ENCODE peak calls at places on chromosomes 5 and 9, in eight cellular contexts. One of them, this sample, is unnamed.

GRCh38 chr5:33824516-33825195 is 67.1 kb downstream of the ADAMTS12 start:
- DNase-seq in activated T-cell treated with anti-CD3 and anti-CD28 coated beads, Interleukin-2, amount 50 U/mL, for 1 hour: no peak
- DNase-seq in GM04504: peak
- DNase-seq in GM19239: no peak
- DNase-seq in NCI-H1436: no peak
- DNase-seq in endothelial cell of umbilical vein: no peak
- DNase-seq in GM12865: peak
- DNase-seq in AG08396: peak
- DNase-seq in this sample: no peak

GRCh38 chr9:37486616-37487544 is 1.1 kb downstream of the POLR1E start:
- DNase-seq in activated T-cell treated with anti-CD3 and anti-CD28 coated beads, Interleukin-2, amount 50 U/mL, for 1 hour: no peak
- DNase-seq in GM04504: peak
- DNase-seq in GM19239: no peak
- DNase-seq in NCI-H1436: no peak
- DNase-seq in endothelial cell of umbilical vein: no peak
- DNase-seq in GM12865: no peak
- DNase-seq in AG08396: peak
- DNase-seq in this sample: no peak

GRCh38 chr9:137353223-137354152 is 51.4 kb upstream of the NRARP start:
- DNase-seq in activated T-cell treated with anti-CD3 and anti-CD28 coated beads, Interleukin-2, amount 50 U/mL, for 1 hour: no peak
- DNase-seq in GM04504: no peak
- DNase-seq in GM19239: no peak
- DNase-seq in NCI-H1436: no peak
- DNase-seq in endothelial cell of umbilical vein: peak
- DNase-seq in GM12865: no peak
- DNase-seq in AG08396: peak
- DNase-seq in this sample: no peak

GRCh38 chr5:176865964-176866363 is 33.2 kb downstream of the HK3 start:
- DNase-seq in activated T-cell treated with anti-CD3 and anti-CD28 coated beads, Interleukin-2, amount 50 U/mL, for 1 hour: no peak
- DNase-seq in GM04504: no peak
- DNase-seq in GM19239: no peak
- DNase-seq in NCI-H1436: no peak
- DNase-seq in endothelial cell of umbilical vein: no peak
- DNase-seq in GM12865: no peak
- DNase-seq in AG08396: no peak
- DNase-seq in this sample: no peak

GRCh38 chr9:135359764-135360163 is 119.8 kb upstream of the PPP1R26 start:
- DNase-seq in activated T-cell treated with anti-CD3 and anti-CD28 coated beads, Interleukin-2, amount 50 U/mL, for 1 hour: no peak
- DNase-seq in GM04504: no peak
- DNase-seq in GM19239: no peak
- DNase-seq in NCI-H1436: no peak
- DNase-seq in endothelial cell of umbilical vein: no peak
- DNase-seq in GM12865: no peak
- DNase-seq in AG08396: no peak
- DNase-seq in this sample: no peak

GRCh38 chr9:2622361-2623045 is 916 bp downstream of the VLDLR start:
- DNase-seq in activated T-cell treated with anti-CD3 and anti-CD28 coated beads, Interleukin-2, amount 50 U/mL, for 1 hour: peak
- DNase-seq in GM04504: no peak
- DNase-seq in GM19239: no peak
- DNase-seq in NCI-H1436: peak
- DNase-seq in endothelial cell of umbilical vein: peak
- DNase-seq in GM12865: no peak
- DNase-seq in AG08396: peak
- DNase-seq in this sample: peak

GRCh38 chr9:36008774-36009300 is 27.9 kb upstream of the RECK start:
- DNase-seq in activated T-cell treated with anti-CD3 and anti-CD28 coated beads, Interleukin-2, amount 50 U/mL, for 1 hour: peak
- DNase-seq in GM04504: no peak
- DNase-seq in GM19239: peak
- DNase-seq in NCI-H1436: peak
- DNase-seq in endothelial cell of umbilical vein: peak
- DNase-seq in GM12865: peak
- DNase-seq in AG08396: peak
- DNase-seq in this sample: peak

GRCh38 chr9:136690104-136690840 is 3.0 kb upstream of the AGPAT2 start:
- DNase-seq in activated T-cell treated with anti-CD3 and anti-CD28 coated beads, Interleukin-2, amount 50 U/mL, for 1 hour: no peak
- DNase-seq in GM04504: no peak
- DNase-seq in GM19239: no peak
- DNase-seq in NCI-H1436: no peak
- DNase-seq in endothelial cell of umbilical vein: no peak
- DNase-seq in GM12865: no peak
- DNase-seq in AG08396: no peak
- DNase-seq in this sample: no peak

GRCh38 chr5:137176126-137176525 is 323.0 kb downstream of the SPOCK1 start:
- DNase-seq in activated T-cell treated with anti-CD3 and anti-CD28 coated beads, Interleukin-2, amount 50 U/mL, for 1 hour: no peak
- DNase-seq in GM04504: no peak
- DNase-seq in GM19239: no peak
- DNase-seq in NCI-H1436: no peak
- DNase-seq in endothelial cell of umbilical vein: no peak
- DNase-seq in GM12865: no peak
- DNase-seq in AG08396: no peak
- DNase-seq in this sample: no peak

GRCh38 chr5:6464441-6464840 is 15.8 kb downstream of the UBE2QL1 start:
- DNase-seq in activated T-cell treated with anti-CD3 and anti-CD28 coated beads, Interleukin-2, amount 50 U/mL, for 1 hour: no peak
- DNase-seq in GM04504: no peak
- DNase-seq in GM19239: no peak
- DNase-seq in NCI-H1436: no peak
- DNase-seq in endothelial cell of umbilical vein: no peak
- DNase-seq in GM12865: no peak
- DNase-seq in AG08396: no peak
- DNase-seq in this sample: no peak

GRCh38 chr9:134838651-134839431 is 41.8 kb upstream of the FCN2 start:
- DNase-seq in activated T-cell treated with anti-CD3 and anti-CD28 coated beads, Interleukin-2, amount 50 U/mL, for 1 hour: no peak
- DNase-seq in GM04504: no peak
- DNase-seq in GM19239: no peak
- DNase-seq in NCI-H1436: no peak
- DNase-seq in endothelial cell of umbilical vein: no peak
- DNase-seq in GM12865: no peak
- DNase-seq in AG08396: no peak
- DNase-seq in this sample: no peak

GRCh38 chr5:77550416-77550815 is 58.3 kb upstream of the WDR41 start:
- DNase-seq in activated T-cell treated with anti-CD3 and anti-CD28 coated beads, Interleukin-2, amount 50 U/mL, for 1 hour: no peak
- DNase-seq in GM04504: peak
- DNase-seq in GM19239: no peak
- DNase-seq in NCI-H1436: no peak
- DNase-seq in endothelial cell of umbilical vein: no peak
- DNase-seq in GM12865: no peak
- DNase-seq in AG08396: no peak
- DNase-seq in this sample: no peak

GRCh38 chr5:56085205-56085604 is 90.4 kb upstream of the IL6ST start:
- DNase-seq in activated T-cell treated with anti-CD3 and anti-CD28 coated beads, Interleukin-2, amount 50 U/mL, for 1 hour: no peak
- DNase-seq in GM04504: no peak
- DNase-seq in GM19239: no peak
- DNase-seq in NCI-H1436: no peak
- DNase-seq in endothelial cell of umbilical vein: peak
- DNase-seq in GM12865: no peak
- DNase-seq in AG08396: no peak
- DNase-seq in this sample: no peak

GRCh38 chr5:74241751-74242140 is 398.8 kb downstream of the ENC1 start:
- DNase-seq in activated T-cell treated with anti-CD3 and anti-CD28 coated beads, Interleukin-2, amount 50 U/mL, for 1 hour: no peak
- DNase-seq in GM04504: peak
- DNase-seq in GM19239: no peak
- DNase-seq in NCI-H1436: no peak
- DNase-seq in endothelial cell of umbilical vein: no peak
- DNase-seq in GM12865: peak
- DNase-seq in AG08396: no peak
- DNase-seq in this sample: no peak

GRCh38 chr5:168464641-168465040 is 21.6 kb upstream of the RARS1 start:
- DNase-seq in activated T-cell treated with anti-CD3 and anti-CD28 coated beads, Interleukin-2, amount 50 U/mL, for 1 hour: no peak
- DNase-seq in GM04504: no peak
- DNase-seq in GM19239: no peak
- DNase-seq in NCI-H1436: no peak
- DNase-seq in endothelial cell of umbilical vein: no peak
- DNase-seq in GM12865: no peak
- DNase-seq in AG08396: no peak
- DNase-seq in this sample: no peak

GRCh38 chr9:81557957-81558791 is 131.2 kb downstream of the TLE1 start:
- DNase-seq in activated T-cell treated with anti-CD3 and anti-CD28 coated beads, Interleukin-2, amount 50 U/mL, for 1 hour: no peak
- DNase-seq in GM04504: peak
- DNase-seq in GM19239: no peak
- DNase-seq in NCI-H1436: no peak
- DNase-seq in endothelial cell of umbilical vein: no peak
- DNase-seq in GM12865: no peak
- DNase-seq in AG08396: peak
- DNase-seq in this sample: no peak

GRCh38 chr9:124297553-124297905 is 39.8 kb downstream of the NEK6 start:
- DNase-seq in activated T-cell treated with anti-CD3 and anti-CD28 coated beads, Interleukin-2, amount 50 U/mL, for 1 hour: no peak
- DNase-seq in GM04504: peak
- DNase-seq in GM19239: no peak
- DNase-seq in NCI-H1436: no peak
- DNase-seq in endothelial cell of umbilical vein: peak
- DNase-seq in GM12865: no peak
- DNase-seq in AG08396: peak
- DNase-seq in this sample: peak

GRCh38 chr5:95631991-95632675 is 12.2 kb downstream of the GPR150 start:
- DNase-seq in activated T-cell treated with anti-CD3 and anti-CD28 coated beads, Interleukin-2, amount 50 U/mL, for 1 hour: peak
- DNase-seq in GM04504: peak
- DNase-seq in GM19239: no peak
- DNase-seq in NCI-H1436: no peak
- DNase-seq in endothelial cell of umbilical vein: peak
- DNase-seq in GM12865: peak
- DNase-seq in AG08396: peak
- DNase-seq in this sample: no peak

GRCh38 chr9:3436629-3437028 is 89.2 kb downstream of the RFX3 start:
- DNase-seq in activated T-cell treated with anti-CD3 and anti-CD28 coated beads, Interleukin-2, amount 50 U/mL, for 1 hour: no peak
- DNase-seq in GM04504: peak
- DNase-seq in GM19239: no peak
- DNase-seq in NCI-H1436: no peak
- DNase-seq in endothelial cell of umbilical vein: peak
- DNase-seq in GM12865: no peak
- DNase-seq in AG08396: no peak
- DNase-seq in this sample: no peak

GRCh38 chr9:124470726-124471125 is 20.5 kb downstream of the ADGRD2 start:
- DNase-seq in activated T-cell treated with anti-CD3 and anti-CD28 coated beads, Interleukin-2, amount 50 U/mL, for 1 hour: no peak
- DNase-seq in GM04504: no peak
- DNase-seq in GM19239: no peak
- DNase-seq in NCI-H1436: no peak
- DNase-seq in endothelial cell of umbilical vein: no peak
- DNase-seq in GM12865: no peak
- DNase-seq in AG08396: no peak
- DNase-seq in this sample: no peak

GRCh38 chr9:13690595-13690994 is 411.1 kb upstream of the MPDZ start:
- DNase-seq in activated T-cell treated with anti-CD3 and anti-CD28 coated beads, Interleukin-2, amount 50 U/mL, for 1 hour: no peak
- DNase-seq in GM04504: no peak
- DNase-seq in GM19239: no peak
- DNase-seq in NCI-H1436: no peak
- DNase-seq in endothelial cell of umbilical vein: no peak
- DNase-seq in GM12865: no peak
- DNase-seq in AG08396: no peak
- DNase-seq in this sample: no peak

GRCh38 chr9:95048225-95049087 is 269.1 kb downstream of the FANCC start:
- DNase-seq in activated T-cell treated with anti-CD3 and anti-CD28 coated beads, Interleukin-2, amount 50 U/mL, for 1 hour: peak
- DNase-seq in GM04504: no peak
- DNase-seq in GM19239: peak
- DNase-seq in NCI-H1436: peak
- DNase-seq in endothelial cell of umbilical vein: peak
- DNase-seq in GM12865: peak
- DNase-seq in AG08396: peak
- DNase-seq in this sample: peak

GRCh38 chr5:141647851-141648250 is 3.4 kb downstream of the FCHSD1 start:
- DNase-seq in activated T-cell treated with anti-CD3 and anti-CD28 coated beads, Interleukin-2, amount 50 U/mL, for 1 hour: no peak
- DNase-seq in GM04504: no peak
- DNase-seq in GM19239: no peak
- DNase-seq in NCI-H1436: no peak
- DNase-seq in endothelial cell of umbilical vein: no peak
- DNase-seq in GM12865: no peak
- DNase-seq in AG08396: no peak
- DNase-seq in this sample: no peak

GRCh38 chr5:178522361-178522760 is 67.8 kb downstream of the COL23A1 start:
- DNase-seq in activated T-cell treated with anti-CD3 and anti-CD28 coated beads, Interleukin-2, amount 50 U/mL, for 1 hour: no peak
- DNase-seq in GM04504: no peak
- DNase-seq in GM19239: no peak
- DNase-seq in NCI-H1436: no peak
- DNase-seq in endothelial cell of umbilical vein: no peak
- DNase-seq in GM12865: no peak
- DNase-seq in AG08396: no peak
- DNase-seq in this sample: no peak

GRCh38 chr5:31492824-31493223 is 39.1 kb downstream of the DROSHA start:
- DNase-seq in activated T-cell treated with anti-CD3 and anti-CD28 coated beads, Interleukin-2, amount 50 U/mL, for 1 hour: no peak
- DNase-seq in GM04504: no peak
- DNase-seq in GM19239: no peak
- DNase-seq in NCI-H1436: no peak
- DNase-seq in endothelial cell of umbilical vein: peak
- DNase-seq in GM12865: no peak
- DNase-seq in AG08396: peak
- DNase-seq in this sample: no peak

GRCh38 chr5:177096162-177097015 is 9.7 kb downstream of the FGFR4 start:
- DNase-seq in activated T-cell treated with anti-CD3 and anti-CD28 coated beads, Interleukin-2, amount 50 U/mL, for 1 hour: no peak
- DNase-seq in GM04504: no peak
- DNase-seq in GM19239: no peak
- DNase-seq in NCI-H1436: no peak
- DNase-seq in endothelial cell of umbilical vein: no peak
- DNase-seq in GM12865: no peak
- DNase-seq in AG08396: no peak
- DNase-seq in this sample: no peak

GRCh38 chr5:575636-576035 is 36.5 kb upstream of the CEP72 start:
- DNase-seq in activated T-cell treated with anti-CD3 and anti-CD28 coated beads, Interleukin-2, amount 50 U/mL, for 1 hour: no peak
- DNase-seq in GM04504: no peak
- DNase-seq in GM19239: no peak
- DNase-seq in NCI-H1436: no peak
- DNase-seq in endothelial cell of umbilical vein: no peak
- DNase-seq in GM12865: no peak
- DNase-seq in AG08396: no peak
- DNase-seq in this sample: no peak

GRCh38 chr5:168157141-168157540 is 134.3 kb upstream of the WWC1 start:
- DNase-seq in activated T-cell treated with anti-CD3 and anti-CD28 coated beads, Interleukin-2, amount 50 U/mL, for 1 hour: no peak
- DNase-seq in GM04504: no peak
- DNase-seq in GM19239: no peak
- DNase-seq in NCI-H1436: no peak
- DNase-seq in endothelial cell of umbilical vein: no peak
- DNase-seq in GM12865: no peak
- DNase-seq in AG08396: no peak
- DNase-seq in this sample: no peak

GRCh38 chr9:10260501-10260900 is 352.3 kb downstream of the PTPRD start:
- DNase-seq in activated T-cell treated with anti-CD3 and anti-CD28 coated beads, Interleukin-2, amount 50 U/mL, for 1 hour: no peak
- DNase-seq in GM04504: no peak
- DNase-seq in GM19239: no peak
- DNase-seq in NCI-H1436: no peak
- DNase-seq in endothelial cell of umbilical vein: no peak
- DNase-seq in GM12865: no peak
- DNase-seq in AG08396: no peak
- DNase-seq in this sample: no peak

GRCh38 chr9:112831281-112831851 is 59.3 kb downstream of the SLC46A2 start:
- DNase-seq in activated T-cell treated with anti-CD3 and anti-CD28 coated beads, Interleukin-2, amount 50 U/mL, for 1 hour: no peak
- DNase-seq in GM04504: no peak
- DNase-seq in GM19239: no peak
- DNase-seq in NCI-H1436: no peak
- DNase-seq in endothelial cell of umbilical vein: peak
- DNase-seq in GM12865: no peak
- DNase-seq in AG08396: no peak
- DNase-seq in this sample: no peak

This sample was measured in neural progenitor cell.